ENCODE peak calls at places on chromosomes 16 and 17, in ten cellular contexts. T, X, R, I, F, K, N, U, L and Y are unnamed samples.

GRCh38 chr16:10970065-10970464 is 25.7 kb downstream of the CLEC16A start:
- DNase-seq in K (no peak), L (no peak), F (no peak), T (no peak), R (no peak), U (no peak), N (no peak), I (no peak), X (no peak), Y (peak)

GRCh38 chr16:58506241-58507194 is 6.6 kb downstream of the NDRG4 start:
- DNase-seq in T (no peak), R (no peak), N (no peak), I (no peak), X (no peak), F (no peak), U (no peak), K (no peak), L (no peak), Y (no peak)

GRCh38 chr16:69477546-69477945 is 53.1 kb downstream of the CYB5B start:
- DNase-seq in I (no peak), T (no peak), F (no peak), L (no peak), U (no peak), K (no peak), X (no peak), N (peak), R (no peak), Y (peak)

GRCh38 chr17:44878627-44879221 is 20.5 kb downstream of the EFTUD2 start:
- DNase-seq in K (no peak), R (no peak), L (peak), X (peak), T (peak), I (peak), F (peak), N (peak), U (peak), Y (peak)

GRCh38 chr16:72246423-72246822 is 74.5 kb upstream of the PMFBP1 start:
- DNase-seq in X (no peak), U (no peak), K (no peak), N (no peak), L (peak), R (no peak), I (no peak), F (no peak), T (peak), Y (no peak)

GRCh38 chr17:31722251-31723056 is 136.6 kb downstream of the COPRS start:
- DNase-seq in X (peak), L (no peak), R (no peak), T (no peak), N (peak), U (no peak), I (no peak), K (no peak), F (no peak), Y (no peak)

GRCh38 chr17:50721194-50722010 is 2.0 kb downstream of the LUC7L3 start:
- DNase-seq in T (peak), L (no peak), K (no peak), N (no peak), U (peak), I (no peak), X (no peak), R (no peak), F (peak), Y (no peak)

GRCh38 chr16:12574721-12575120 is 229.0 kb downstream of the CPPED1 start:
- DNase-seq in F (no peak), T (no peak), I (no peak), X (no peak), R (no peak), U (no peak), N (no peak), L (no peak), K (peak), Y (no peak)

GRCh38 chr17:80585880-80586279 is 41.2 kb downstream of the RPTOR start:
- DNase-seq in F (no peak), L (no peak), K (no peak), N (no peak), X (no peak), R (no peak), T (no peak), U (no peak), I (no peak), Y (no peak)

GRCh38 chr17:75398279-75398678 is 7.2 kb downstream of the GRB2 start:
- DNase-seq in X (no peak), I (no peak), N (no peak), R (no peak), F (no peak), K (peak), T (no peak), U (no peak), L (no peak), Y (no peak)

GRCh38 chr17:81228834-81229665 is 6.3 kb upstream of the CEP131 start:
- DNase-seq in R (no peak), X (no peak), K (no peak), F (no peak), L (no peak), T (no peak), N (no peak), I (no peak), U (no peak), Y (no peak)

GRCh38 chr16:8511464-8511863 is 78.8 kb downstream of the TMEM114 start:
- DNase-seq in N (no peak), T (peak), F (no peak), U (no peak), I (no peak), X (no peak), L (no peak), R (no peak), K (no peak), Y (no peak)

GRCh38 chr16:17529982-17530760 is 59.4 kb upstream of the XYLT1 start:
- DNase-seq in R (no peak), T (no peak), I (no peak), N (no peak), L (peak), U (peak), F (peak), K (no peak), X (no peak), Y (no peak)

GRCh38 chr16:24508614-24509013 is 30.8 kb upstream of the RBBP6 start:
- DNase-seq in T (no peak), F (no peak), K (no peak), R (peak), U (no peak), I (no peak), L (no peak), N (peak), X (no peak), Y (peak)

GRCh38 chr16:88346680-88347505 is 35.9 kb upstream of the ZNF469 start:
- DNase-seq in U (no peak), L (no peak), F (no peak), R (no peak), N (no peak), I (no peak), X (no peak), K (no peak), T (no peak), Y (no peak)

GRCh38 chr17:80855968-80856862 is 135.4 kb upstream of the CHMP6 start:
- DNase-seq in K (peak), F (peak), R (peak), T (no peak), I (no peak), N (peak), U (no peak), X (peak), L (peak), Y (peak)

GRCh38 chr16:85935957-85936760 is 37.2 kb downstream of the IRF8 start:
- DNase-seq in K (no peak), I (no peak), U (peak), L (peak), R (no peak), F (peak), T (peak), N (no peak), X (no peak), Y (no peak)

GRCh38 chr17:65398036-65398787 is 163.2 kb downstream of the AXIN2 start:
- DNase-seq in I (no peak), T (no peak), K (no peak), N (no peak), U (no peak), L (no peak), F (no peak), R (no peak), X (no peak), Y (peak)

GRCh38 chr17:31559647-31560501 is 168.4 kb downstream of the RAB11FIP4 start:
- DNase-seq in F (no peak), X (no peak), L (no peak), N (no peak), R (no peak), U (no peak), K (peak), I (no peak), T (no peak), Y (no peak)

GRCh38 chr16:72646615-72647014 is 401.3 kb downstream of the ZFHX3 start:
- DNase-seq in T (peak), U (no peak), N (no peak), X (no peak), K (no peak), I (no peak), R (no peak), L (no peak), F (no peak), Y (no peak)

GRCh38 chr16:15899538-15900100 is 11.2 kb upstream of the CEP20 start:
- DNase-seq in X (no peak), N (peak), K (peak), I (no peak), U (no peak), R (peak), L (peak), F (no peak), T (no peak), Y (peak)

DNA sequence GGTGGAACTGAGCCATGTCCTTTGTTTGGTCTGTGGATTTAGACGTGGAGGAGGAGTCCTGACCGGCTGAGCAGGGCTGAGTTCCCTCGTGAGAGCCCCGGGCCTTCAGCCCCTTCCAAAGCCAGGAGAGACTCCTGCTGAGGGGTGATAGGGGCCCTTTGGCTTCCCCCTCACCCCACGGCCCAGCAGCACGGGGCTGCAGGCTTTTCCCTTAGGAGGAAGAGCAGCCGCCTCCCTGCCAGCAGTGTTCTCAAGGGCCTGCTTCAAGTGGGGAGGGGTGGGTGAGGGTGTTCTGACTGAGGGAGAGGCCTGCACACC is 1.5 kb upstream of the CYB561 start:
- DNase-seq in L (no peak), I (no peak), F (no peak), K (peak), X (no peak), U (no peak), T (no peak), N (no peak), R (no peak), Y (peak)
- H3K4me3 ChIP-seq in L (peak), I (no peak), F (no peak), K (no peak), X (peak), U (no peak), T (no peak), N (no peak), R (no peak), Y (no peak)

GRCh38 chr17:29242051-29242450 is 4.6 kb upstream of the CRYBA1 start:
- DNase-seq in I (no peak), R (no peak), U (no peak), N (no peak), K (no peak), L (no peak), X (no peak), T (no peak), F (no peak), Y (no peak)

GRCh38 chr17:29241015-29241963 is 5.4 kb upstream of the CRYBA1 start:
- DNase-seq in K (no peak), X (no peak), F (no peak), N (peak), U (no peak), R (peak), L (peak), I (no peak), T (peak), Y (peak)

GRCh38 chr17:29240477-29240876 is 6.2 kb upstream of the CRYBA1 start:
- DNase-seq in K (no peak), I (no peak), F (no peak), R (no peak), N (no peak), T (no peak), U (no peak), X (no peak), L (no peak), Y (no peak)

GRCh38 chr17:29243792-29244191 is 2.9 kb upstream of the CRYBA1 start:
- DNase-seq in L (peak), R (peak), K (no peak), T (peak), X (no peak), F (no peak), N (peak), I (no peak), U (no peak), Y (no peak)

DNA sequence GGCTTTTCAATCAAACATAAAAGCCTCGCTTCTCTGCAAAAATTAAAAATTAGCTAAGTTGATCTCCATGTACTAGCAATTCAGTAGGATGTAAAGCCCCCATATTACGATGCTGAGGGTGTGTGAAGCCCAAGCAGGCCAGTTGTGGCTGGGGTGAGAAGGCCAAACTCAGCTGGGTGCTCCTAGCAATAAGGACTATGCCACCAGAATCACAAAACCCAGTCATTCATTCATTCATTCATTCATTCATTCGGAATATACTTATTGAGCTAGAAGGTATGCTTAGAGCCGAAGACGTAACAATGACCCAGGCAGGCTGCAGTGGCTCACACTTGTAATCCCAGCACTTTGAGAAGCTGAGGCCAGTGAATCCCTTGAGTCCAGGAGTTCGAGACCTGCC is 3.9 kb upstream of the CRYBA1 start:
- DNase-seq in N (no peak), U (no peak), L (no peak), F (no peak), T (no peak), I (no peak), R (no peak), K (no peak), X (no peak), Y (no peak)
- H3K4me3 ChIP-seq in N (no peak), U (no peak), L (no peak), F (no peak), T (no peak), I (no peak), R (no peak), K (no peak), X (no peak), Y (no peak)

GRCh38 chr16:20404637-20405036 is at the start of gene PDILT:
- DNase-seq in I (no peak), F (no peak), K (no peak), X (no peak), U (no peak), L (no peak), N (no peak), T (no peak), R (no peak), Y (no peak)
- H3K4me3 ChIP-seq in I (no peak), F (no peak), K (no peak), X (no peak), U (no peak), L (no peak), N (no peak), T (no peak), R (no peak), Y (no peak)

GRCh38 chr16:2288701-2289100 is 20.8 kb upstream of the RNPS1 start:
- DNase-seq in K (no peak), F (no peak), R (no peak), U (no peak), N (no peak), T (no peak), L (no peak), X (no peak), I (no peak), Y (no peak)
- H3K4me3 ChIP-seq in K (no peak), F (no peak), R (no peak), U (no peak), N (no peak), T (no peak), L (no peak), X (no peak), I (no peak), Y (no peak)

DNA sequence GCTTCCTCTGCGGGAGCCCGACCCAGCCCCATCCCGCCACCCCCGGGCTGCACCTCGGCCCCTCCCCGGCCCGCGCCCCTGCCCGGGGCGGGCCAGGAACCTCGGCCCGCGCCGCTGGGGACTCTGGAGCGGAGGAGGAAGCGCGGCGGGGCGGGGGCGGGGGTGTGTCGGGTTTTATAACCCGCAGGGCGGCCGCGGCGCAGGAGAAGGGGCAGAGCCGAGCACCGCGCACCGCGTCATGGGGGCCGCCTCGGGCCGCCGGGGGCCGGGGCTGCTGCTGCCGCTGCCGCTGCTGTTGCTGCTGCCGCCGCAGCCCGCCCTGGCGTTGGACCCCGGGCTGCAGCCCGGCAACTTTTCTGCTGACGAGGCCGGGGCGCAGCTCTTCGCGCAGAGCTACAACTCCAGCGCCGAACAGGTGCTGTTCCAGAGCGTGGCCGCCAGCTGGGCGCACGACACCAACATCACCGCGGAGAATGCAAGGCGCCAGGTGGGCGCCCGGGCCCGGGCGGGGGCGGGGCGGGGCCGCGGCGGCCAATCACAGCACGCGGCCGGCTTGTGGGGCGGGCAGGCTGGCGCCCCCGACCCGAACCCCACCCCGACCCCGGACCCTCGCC is at the start of gene ACE:
- DNase-seq in U (peak), I (peak), F (peak), X (peak), N (peak), R (no peak), K (peak), L (peak), T (peak), Y (no peak)
- H3K4me3 ChIP-seq in U (peak), I (peak), F (peak), X (peak), N (peak), R (peak), K (peak), L (no peak), T (peak), Y (peak)

GRCh38 chr17:78986048-78986648 is 6.4 kb upstream of the LGALS3BP start:
- DNase-seq in I (no peak), F (no peak), N (peak), L (peak), U (peak), X (peak), K (no peak), T (peak), R (no peak), Y (peak)
- H3K4me3 ChIP-seq in I (no peak), F (no peak), N (no peak), L (no peak), U (peak), X (peak), K (peak), T (no peak), R (no peak), Y (peak)

GRCh38 chr17:60661489-60661888 is 16.2 kb upstream of the BCAS3 start:
- DNase-seq in K (no peak), L (no peak), R (no peak), I (no peak), X (no peak), N (no peak), F (no peak), U (no peak), T (no peak), Y (no peak)
- H3K4me3 ChIP-seq in K (no peak), L (no peak), R (no peak), I (no peak), X (no peak), N (no peak), F (no peak), U (no peak), T (no peak), Y (no peak)

DNA sequence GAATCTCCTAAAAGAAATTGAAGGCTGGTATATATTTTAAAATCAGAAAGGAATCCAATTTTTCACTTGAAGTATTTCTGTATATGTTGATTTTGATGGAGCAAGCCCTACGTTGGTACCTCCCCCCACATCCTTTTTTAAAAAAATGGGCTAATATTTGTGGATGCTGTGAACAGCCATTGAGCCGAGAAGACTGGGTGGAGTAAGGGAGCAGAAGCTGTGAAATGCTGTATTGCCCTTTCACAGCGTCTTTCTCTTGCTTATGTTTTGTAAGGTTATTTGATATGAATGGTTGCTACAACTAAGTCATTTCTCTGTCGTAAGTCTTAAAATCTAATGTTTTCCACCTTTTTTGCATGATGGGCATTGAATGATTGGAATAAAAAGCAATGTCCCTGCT is 2.3 kb downstream of the PAFAH1B1 start:
- DNase-seq in L (peak), N (no peak), R (no peak), U (no peak), F (no peak), I (no peak), K (no peak), X (no peak), T (peak), Y (peak)
- H3K4me3 ChIP-seq in L (peak), N (no peak), R (peak), U (peak), F (peak), I (peak), K (peak), X (peak), T (peak), Y (peak)

GRCh38 chr17:41967141-41967920 is 736 bp downstream of the CNP start:
- DNase-seq in T (peak), N (peak), K (no peak), U (peak), F (peak), L (peak), I (peak), R (peak), X (no peak), Y (peak)

GRCh38 chr17:41965694-41966375 is 760 bp upstream of the CNP start:
- DNase-seq in F (peak), U (peak), T (peak), L (peak), N (peak), K (peak), I (peak), X (peak), R (peak), Y (peak)

GRCh38 chr17:41966453-41967140 is at the start of gene CNP:
- DNase-seq in K (peak), I (peak), U (peak), R (peak), F (peak), T (peak), X (peak), N (peak), L (peak), Y (peak)

GRCh38 chr17:41968676-41969075 is 2.1 kb downstream of the CNP start:
- DNase-seq in N (no peak), T (no peak), U (no peak), R (no peak), K (no peak), F (no peak), I (no peak), X (no peak), L (no peak), Y (no peak)

GRCh38 chr17:41967921-41968578 is 1.5 kb downstream of the CNP start:
- DNase-seq in K (no peak), T (no peak), I (no peak), L (no peak), X (no peak), U (no peak), N (no peak), F (no peak), R (no peak), Y (no peak)
- H3K4me3 ChIP-seq in K (peak), T (peak), I (no peak), L (no peak), X (peak), U (no peak), N (no peak), F (no peak), R (peak), Y (peak)